ENCODE peak calls at places on chromosomes 6 and 20, in ten cellular contexts. C, P, M, H, V, S, B, A, Z and E are unnamed samples.

GRCh38 chr6:167505199-167505598 is 180.3 kb downstream of the TTLL2 start:
- DNase-seq in P (no peak), S (no peak), Z (no peak), M (no peak), A (no peak), H (no peak), B (no peak), C (no peak), V (no peak), E (no peak)

GRCh38 chr6:16947461-16948159 is 154.2 kb upstream of the STMND1 start:
- DNase-seq in P (peak; percentile 97), C (no peak), V (peak; percentile 93), M (peak; percentile 77), H (no peak), Z (peak; percentile 94), S (peak; percentile 98), A (peak; percentile 98), B (peak; percentile 92), E (peak; percentile 97)

GRCh38 chr6:78489874-78490273 is 377.5 kb upstream of the IRAK1BP1 start:
- DNase-seq in B (peak; percentile 7), C (no peak), H (no peak), A (no peak), V (peak; percentile 15), M (no peak), P (peak; percentile 30), S (peak; percentile 8), Z (peak; percentile 54), E (no peak)

GRCh38 chr6:156166093-156166492 is 611.1 kb upstream of the ARID1B start:
- DNase-seq in M (no peak), V (no peak), H (no peak), C (no peak), A (no peak), S (no peak), Z (no peak), P (no peak), B (no peak), E (no peak)

GRCh38 chr20:62627901-62628612 is 14.2 kb upstream of the SLCO4A1 start:
- DNase-seq in Z (peak; percentile 8), P (no peak), A (peak; percentile 34), M (no peak), B (no peak), S (peak; percentile 53), V (peak; percentile 48), H (peak; percentile 44), C (no peak), E (peak; percentile 97)

GRCh38 chr20:13307562-13308163 is 86.6 kb downstream of the ISM1 start:
- DNase-seq in M (no peak), S (no peak), H (no peak), P (no peak), B (no peak), V (no peak), C (no peak), A (no peak), Z (no peak), E (no peak)

GRCh38 chr6:145886228-145886956 is 71.8 kb upstream of the FBXO30 start:
- DNase-seq in V (peak; percentile 44), S (peak; percentile 17), P (peak; percentile 20), B (peak; percentile 39), Z (peak; percentile 50), H (no peak), C (no peak), A (no peak), M (no peak), E (no peak)

GRCh38 chr6:137339929-137340559 is 120.9 kb upstream of the IFNGR1 start:
- DNase-seq in Z (no peak), P (no peak), B (no peak), C (no peak), M (no peak), H (no peak), S (no peak), A (peak; percentile 12), V (no peak), E (peak; percentile 34)

GRCh38 chr6:99119109-99120031 is 171.6 kb upstream of the FBXL4 start:
- DNase-seq in Z (peak; percentile 58), V (peak; percentile 49), M (peak; percentile 8), S (peak; percentile 48), B (peak; percentile 4), C (peak; percentile 0), A (peak; percentile 47), H (peak; percentile 28), P (peak; percentile 4), E (peak; percentile 50)

GRCh38 chr6:40973304-40973703 is 65.7 kb downstream of the UNC5CL start:
- DNase-seq in Z (no peak), P (no peak), S (no peak), V (no peak), B (no peak), M (no peak), A (no peak), C (no peak), H (no peak), E (no peak)

GRCh38 chr6:87529221-87529620 is 56.4 kb downstream of the SLC35A1 start:
- DNase-seq in B (no peak), M (no peak), Z (no peak), A (no peak), V (no peak), H (no peak), S (no peak), C (no peak), P (no peak), E (no peak)

GRCh38 chr6:45376310-45377040 is 1.3 kb downstream of the SUPT3H start:
- DNase-seq in C (no peak), V (peak; percentile 11), B (no peak), M (no peak), S (peak; percentile 39), P (no peak), A (peak; percentile 61), H (no peak), Z (peak; percentile 36), E (peak; percentile 47)

GRCh38 chr6:155078331-155078745 is 83.2 kb downstream of the TIAM2 start:
- DNase-seq in S (no peak), H (no peak), P (no peak), B (no peak), V (no peak), C (no peak), M (no peak), Z (no peak), A (no peak), E (no peak)

GRCh38 chr6:155276638-155277037 is 12.8 kb downstream of the CLDN20 start:
- DNase-seq in M (no peak), A (no peak), H (no peak), B (no peak), P (no peak), C (no peak), Z (no peak), V (no peak), S (no peak), E (no peak)

GRCh38 chr6:126204598-126204997 is 135.3 kb upstream of the CENPW start:
- DNase-seq in S (no peak), H (no peak), A (no peak), V (no peak), M (no peak), C (no peak), Z (no peak), P (no peak), B (no peak), E (no peak)

GRCh38 chr6:35552285-35552917 is 39.7 kb upstream of the TULP1 start:
- DNase-seq in M (no peak), V (peak; percentile 43), P (no peak), H (peak; percentile 16), A (no peak), C (peak; percentile 34), B (no peak), Z (no peak), S (peak; percentile 56), E (peak; percentile 32)

GRCh38 chr6:53737746-53738145 is 57.1 kb upstream of the LRRC1 start:
- DNase-seq in S (no peak), H (no peak), C (no peak), B (no peak), V (peak; percentile 36), P (no peak), Z (no peak), M (no peak), A (no peak), E (no peak)

GRCh38 chr20:25987073-25987927 is 290.6 kb upstream of the ZNF337 start:
- DNase-seq in C (peak; percentile 18), Z (peak; percentile 22), B (no peak), P (no peak), S (peak; percentile 12), M (no peak), A (peak; percentile 54), V (peak; percentile 45), H (peak; percentile 54), E (peak; percentile 53)

GRCh38 chr6:156269751-156270369 is 507.3 kb upstream of the ARID1B start:
- DNase-seq in A (no peak), V (no peak), Z (no peak), M (no peak), S (no peak), B (no peak), H (no peak), P (no peak), C (peak; percentile 17), E (no peak)

GRCh38 chr6:39527792-39528564 is 197.2 kb downstream of the KIF6 start:
- DNase-seq in A (no peak), P (no peak), V (no peak), C (no peak), Z (no peak), S (no peak), H (no peak), B (no peak), M (no peak), E (no peak)

GRCh38 chr20:48722002-48722731 is 105.6 kb downstream of the PREX1 start:
- DNase-seq in C (no peak), V (peak; percentile 48), M (peak; percentile 57), Z (peak; percentile 86), A (peak; percentile 85), P (no peak), S (no peak), B (no peak), H (no peak), E (peak; percentile 71)